ENCODE peak calls at places on chromosomes 12 and 14, in six cellular contexts. E, A, K, J, U and I are unnamed samples.

GRCh38 chr12:87667378-87667777 is 361.8 kb downstream of the C12orf50 start:
- DNase-seq in E (no peak), A (no peak), K (no peak), J (no peak), U (no peak), I (no peak)

GRCh38 chr12:52741378-52742195 is 35.6 kb downstream of the KRT76 start:
- DNase-seq in E (no peak), A (peak), K (no peak), J (no peak), U (no peak), I (peak)

GRCh38 chr12:108021949-108022522 is 107.1 kb upstream of the WSCD2 start:
- DNase-seq in E (no peak), A (no peak), K (no peak), J (no peak), U (no peak), I (no peak)

GRCh38 chr14:102046337-102047278 is 40.2 kb downstream of the HSP90AA1 start:
- DNase-seq in E (peak), A (peak), K (peak), J (peak), U (peak), I (peak)

GRCh38 chr12:52645120-52645761 is 6.8 kb downstream of the KRT2 start:
- DNase-seq in E (no peak), A (no peak), K (no peak), J (no peak), U (no peak), I (no peak)

GRCh38 chr12:3299929-3300832 is 190.8 kb upstream of the PRMT8 start:
- DNase-seq in E (peak), A (peak), K (peak), J (peak), U (peak), I (peak)

GRCh38 chr14:54200726-54201125 is 196.1 kb upstream of the CDKN3 start:
- DNase-seq in E (no peak), A (no peak), K (no peak), J (no peak), U (no peak), I (no peak)

GRCh38 chr12:57475271-57476161 is 4.2 kb downstream of the ARHGAP9 start:
- DNase-seq in E (no peak), A (no peak), K (no peak), J (no peak), U (no peak), I (no peak)

GRCh38 chr12:50087995-50088394 is 2.9 kb downstream of the SMARCD1 start:
- DNase-seq in E (no peak), A (no peak), K (no peak), J (no peak), U (no peak), I (no peak)

GRCh38 chr12:57840701-57841100 is 5.8 kb downstream of the CTDSP2 start:
- DNase-seq in E (no peak), A (no peak), K (no peak), J (no peak), U (no peak), I (no peak)

GRCh38 chr12:11959117-11959823 is 111.5 kb upstream of the BCL2L14 start:
- DNase-seq in E (no peak), A (no peak), K (no peak), J (no peak), U (no peak), I (no peak)

GRCh38 chr12:54417712-54418440 is 1.2 kb downstream of the ITGA5 start:
- DNase-seq in E (no peak), A (peak), K (peak), J (no peak), U (no peak), I (no peak)

GRCh38 chr12:1628671-1629337 is at the start of gene WNT5B:
- DNase-seq in E (no peak), A (no peak), K (no peak), J (no peak), U (no peak), I (no peak)

GRCh38 chr12:89373772-89374572 is 21.7 kb upstream of the DUSP6 start:
- DNase-seq in E (peak), A (no peak), K (no peak), J (no peak), U (no peak), I (no peak)

GRCh38 chr14:32756775-32757174 is 181.9 kb upstream of the NPAS3 start:
- DNase-seq in E (no peak), A (no peak), K (no peak), J (no peak), U (no peak), I (no peak)

GRCh38 chr12:90015228-90015627 is 306.6 kb upstream of the ATP2B1 start:
- DNase-seq in E (no peak), A (no peak), K (no peak), J (no peak), U (no peak), I (no peak)

GRCh38 chr12:52358575-52359350 is 8.5 kb downstream of the KRT85 start:
- DNase-seq in E (no peak), A (no peak), K (peak), J (no peak), U (no peak), I (no peak)

GRCh38 chr12:59194794-59195193 is 274.5 kb upstream of the LRIG3 start:
- DNase-seq in E (no peak), A (no peak), K (no peak), J (no peak), U (no peak), I (no peak)

GRCh38 chr12:112842441-112842840 is 50.9 kb downstream of the RPH3A start:
- DNase-seq in E (no peak), A (no peak), K (no peak), J (no peak), U (no peak), I (no peak)

GRCh38 chr12:112843272-112843671 is 51.7 kb downstream of the RPH3A start:
- DNase-seq in E (no peak), A (no peak), K (no peak), J (no peak), U (no peak), I (no peak)

GRCh38 chr12:112847708-112848337 is 56.3 kb downstream of the RPH3A start:
- DNase-seq in E (no peak), A (no peak), K (no peak), J (no peak), U (no peak), I (no peak)

GRCh38 chr12:112846619-112847018 is 55.1 kb downstream of the RPH3A start:
- DNase-seq in E (no peak), A (no peak), K (no peak), J (no peak), U (no peak), I (no peak)

GRCh38 chr12:112844814-112845565 is 53.4 kb downstream of the RPH3A start:
- DNase-seq in E (no peak), A (no peak), K (no peak), J (no peak), U (no peak), I (no peak)
- H3K27ac ChIP-seq in E (no peak), A (no peak), K (no peak), J (no peak), U (no peak), I (no peak)

GRCh38 chr12:78209851-78210493 is 379.3 kb downstream of the NAV3 start:
- DNase-seq in E (no peak), A (no peak), K (no peak), J (no peak), U (no peak), I (peak)

GRCh38 chr12:78204926-78205325 is 374.2 kb downstream of the NAV3 start:
- DNase-seq in E (no peak), A (no peak), K (no peak), J (no peak), U (no peak), I (no peak)

GRCh38 chr12:78208106-78208505 is 377.4 kb downstream of the NAV3 start:
- DNase-seq in E (no peak), A (no peak), K (no peak), J (no peak), U (no peak), I (no peak)

GRCh38 chr12:78210494-78210860 is 379.8 kb downstream of the NAV3 start:
- DNase-seq in E (no peak), A (no peak), K (no peak), J (no peak), U (no peak), I (no peak)

DNA sequence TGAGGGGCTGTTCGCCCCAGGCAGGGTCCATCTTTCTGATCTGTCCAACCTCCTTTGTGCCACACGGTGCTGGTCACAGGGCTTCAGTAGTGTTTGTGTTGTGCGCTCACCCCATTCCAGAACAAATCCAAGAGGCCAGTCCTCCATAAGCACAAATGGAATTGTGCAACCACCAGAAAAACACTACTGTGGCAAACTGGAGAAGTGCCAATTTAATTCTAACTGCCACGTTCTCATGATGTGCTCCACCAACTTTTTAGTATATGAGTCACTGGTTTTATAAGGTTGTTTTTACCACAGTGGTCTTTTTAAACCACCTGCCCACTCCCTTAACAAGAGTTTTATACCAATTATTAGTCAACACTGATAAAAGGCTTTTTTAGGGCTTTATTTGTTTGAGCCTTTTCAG is 380.2 kb downstream of the NAV3 start:
- DNase-seq in E (no peak), A (no peak), K (no peak), J (no peak), U (no peak), I (no peak)
- H3K27ac ChIP-seq in E (no peak), A (no peak), K (no peak), J (no peak), U (peak), I (peak)

DNA sequence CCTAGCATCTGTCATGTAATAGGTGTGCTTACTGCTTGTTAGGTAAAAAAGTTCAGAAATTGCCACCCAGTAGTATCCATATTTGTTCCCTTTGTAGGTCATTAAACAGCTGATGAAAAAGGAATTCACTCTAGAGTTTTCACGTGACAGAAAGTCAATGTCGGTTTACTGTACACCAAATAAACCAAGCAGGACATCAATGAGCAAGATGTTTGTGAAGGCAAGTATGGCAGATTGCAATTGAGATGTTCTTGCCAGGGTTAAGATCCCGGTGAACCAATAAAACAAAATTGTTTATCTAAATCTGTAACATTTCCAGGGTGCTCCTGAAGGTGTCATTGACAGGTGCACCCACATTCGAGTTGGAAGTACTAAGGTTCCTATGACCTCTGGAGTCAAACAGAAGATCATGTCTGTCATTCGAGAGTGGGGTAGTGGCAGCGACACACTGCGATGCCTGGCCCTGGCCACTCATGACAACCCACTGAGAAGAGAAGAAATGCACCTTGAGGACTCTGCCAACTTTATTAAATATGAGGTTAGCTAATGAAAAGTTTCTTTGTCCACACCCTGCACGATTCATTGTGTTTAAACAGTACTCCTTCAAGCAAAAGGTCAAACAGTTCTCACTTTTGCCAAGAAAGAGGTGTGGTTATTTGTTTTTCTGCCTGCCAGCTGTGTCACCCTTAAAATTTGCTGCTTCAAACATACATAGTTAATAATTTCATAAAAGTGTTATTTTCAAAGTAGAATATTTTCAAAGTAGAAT is 58.3 kb downstream of the ATP2A2 start:
- DNase-seq in E (no peak), A (no peak), K (no peak), J (no peak), U (no peak), I (no peak)
- H3K27ac ChIP-seq in E (no peak), A (no peak), K (peak), J (no peak), U (peak), I (peak)

GRCh38 chr12:109432842-109433304 is 44.2 kb downstream of the KCTD10 start:
- DNase-seq in E (peak), A (peak), K (peak), J (peak), U (peak), I (peak)
- H3K27ac ChIP-seq in E (no peak), A (no peak), K (no peak), J (no peak), U (no peak), I (peak)

DNA sequence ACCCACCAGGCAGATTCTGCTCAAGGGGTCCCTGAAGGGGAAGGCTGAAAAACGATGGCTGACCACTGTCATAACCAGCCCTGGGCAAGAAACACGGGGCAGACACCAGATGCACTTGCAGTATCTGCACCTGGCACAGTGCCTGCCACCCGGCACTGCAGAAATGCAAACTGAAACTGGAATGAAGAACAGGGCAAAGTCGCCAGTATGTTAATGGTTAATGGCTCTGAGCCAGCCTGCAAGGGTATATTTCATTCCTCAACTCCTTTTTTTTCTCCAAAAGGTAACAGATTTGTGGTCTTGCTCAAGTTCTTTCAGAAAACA is 31.6 kb downstream of the MAX start:
- DNase-seq in E (no peak), A (no peak), K (no peak), J (no peak), U (no peak), I (no peak)
- H3K27ac ChIP-seq in E (no peak), A (no peak), K (peak), J (no peak), U (no peak), I (peak)

DNA sequence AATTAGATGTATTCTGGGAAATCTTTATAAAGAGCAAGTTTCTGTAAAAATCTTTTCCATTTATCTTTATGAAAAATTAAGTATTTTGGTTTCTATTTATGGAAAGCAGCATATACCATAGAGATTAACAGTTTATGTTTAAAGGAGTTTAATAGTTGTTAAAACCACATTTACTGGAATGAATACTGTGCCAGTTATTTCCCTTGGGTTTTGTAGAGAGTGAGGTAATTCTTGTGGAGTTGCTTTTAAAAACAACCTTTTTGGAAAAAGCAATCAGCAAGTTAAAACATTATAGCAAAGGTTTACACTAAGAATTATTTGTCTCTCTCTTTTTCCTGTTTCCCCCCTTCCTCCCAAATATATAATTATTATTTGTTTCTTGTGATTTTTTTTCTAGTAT is 34.9 kb downstream of the AEBP2 start:
- DNase-seq in E (no peak), A (no peak), K (no peak), J (no peak), U (no peak), I (no peak)
- H3K27ac ChIP-seq in E (peak), A (no peak), K (no peak), J (peak), U (no peak), I (no peak)

GRCh38 chr14:100323942-100324307 is 786 bp downstream of the SLC25A47 start:
- DNase-seq in E (no peak), A (no peak), K (no peak), J (no peak), U (no peak), I (no peak)
- H3K27ac ChIP-seq in E (no peak), A (no peak), K (no peak), J (no peak), U (no peak), I (no peak)

GRCh38 chr14:74503256-74503972 is 9.8 kb downstream of the ISCA2 start:
- DNase-seq in E (peak), A (peak), K (no peak), J (no peak), U (no peak), I (no peak)
- H3K27ac ChIP-seq in E (no peak), A (no peak), K (no peak), J (no peak), U (no peak), I (no peak)

GRCh38 chr14:52895000-52895399 is 55.9 kb downstream of the FERMT2 start:
- DNase-seq in E (no peak), A (no peak), K (no peak), J (no peak), U (no peak), I (no peak)

GRCh38 chr14:52888839-52889838 is 61.7 kb downstream of the FERMT2 start:
- DNase-seq in E (no peak), A (no peak), K (no peak), J (no peak), U (no peak), I (no peak)

GRCh38 chr14:52888159-52888558 is 62.7 kb downstream of the FERMT2 start:
- DNase-seq in E (no peak), A (no peak), K (no peak), J (no peak), U (no peak), I (no peak)

GRCh38 chr14:52891800-52892199 is 59.0 kb downstream of the FERMT2 start:
- DNase-seq in E (no peak), A (no peak), K (no peak), J (no peak), U (no peak), I (no peak)
- H3K27ac ChIP-seq in E (no peak), A (no peak), K (no peak), J (no peak), U (no peak), I (no peak)